ENCODE peak calls at places on chromosomes 1 and 21, in eight cellular contexts. One of them, this sample, is unnamed.

GRCh38 chr1:186741640-186742039 is 61.4 kb upstream of the PTGS2 start:
- DNase-seq in fibroblast of lung: no peak
- DNase-seq in mucosa of descending colon: no peak
- DNase-seq in hepatocyte: no peak
- DNase-seq in astrocyte of the cerebellum: no peak
- DNase-seq in cardiac muscle cell: no peak
- DNase-seq in tibial artery: no peak
- DNase-seq in A549: no peak
- DNase-seq in this sample: no peak

GRCh38 chr1:175234639-175235038 is 42.1 kb upstream of the KIAA0040 start:
- DNase-seq in fibroblast of lung: no peak
- DNase-seq in mucosa of descending colon: no peak
- DNase-seq in hepatocyte: peak
- DNase-seq in astrocyte of the cerebellum: no peak
- DNase-seq in cardiac muscle cell: no peak
- DNase-seq in tibial artery: no peak
- DNase-seq in A549: no peak
- DNase-seq in this sample: no peak

GRCh38 chr1:38463074-38463473 is 396.5 kb downstream of the RRAGC start:
- DNase-seq in fibroblast of lung: no peak
- DNase-seq in mucosa of descending colon: no peak
- DNase-seq in hepatocyte: no peak
- DNase-seq in astrocyte of the cerebellum: no peak
- DNase-seq in cardiac muscle cell: no peak
- DNase-seq in tibial artery: no peak
- DNase-seq in A549: no peak
- DNase-seq in this sample: no peak

GRCh38 chr1:201842472-201843020 is 13.6 kb downstream of the IPO9 start:
- DNase-seq in fibroblast of lung: no peak
- DNase-seq in mucosa of descending colon: no peak
- DNase-seq in hepatocyte: no peak
- DNase-seq in astrocyte of the cerebellum: no peak
- DNase-seq in cardiac muscle cell: no peak
- DNase-seq in tibial artery: no peak
- DNase-seq in A549: no peak
- DNase-seq in this sample: no peak

GRCh38 chr1:22700121-22700520 is 10.5 kb upstream of the EPHB2 start:
- DNase-seq in fibroblast of lung: no peak
- DNase-seq in mucosa of descending colon: peak
- DNase-seq in hepatocyte: no peak
- DNase-seq in astrocyte of the cerebellum: no peak
- DNase-seq in cardiac muscle cell: no peak
- DNase-seq in tibial artery: no peak
- DNase-seq in A549: no peak
- DNase-seq in this sample: no peak

GRCh38 chr21:29187939-29188338 is 57.5 kb downstream of the MAP3K7CL start:
- DNase-seq in fibroblast of lung: peak
- DNase-seq in mucosa of descending colon: no peak
- DNase-seq in hepatocyte: no peak
- DNase-seq in astrocyte of the cerebellum: peak
- DNase-seq in cardiac muscle cell: no peak
- DNase-seq in tibial artery: no peak
- DNase-seq in A549: no peak
- DNase-seq in this sample: no peak

GRCh38 chr21:18468775-18469174 is 65.2 kb upstream of the TMPRSS15 start:
- DNase-seq in fibroblast of lung: peak
- DNase-seq in mucosa of descending colon: no peak
- DNase-seq in hepatocyte: peak
- DNase-seq in astrocyte of the cerebellum: no peak
- DNase-seq in cardiac muscle cell: no peak
- DNase-seq in tibial artery: no peak
- DNase-seq in A549: no peak
- DNase-seq in this sample: no peak

GRCh38 chr1:111372336-111372965 is 55.1 kb downstream of the OVGP1 start:
- DNase-seq in fibroblast of lung: no peak
- DNase-seq in mucosa of descending colon: no peak
- DNase-seq in hepatocyte: peak
- DNase-seq in astrocyte of the cerebellum: no peak
- DNase-seq in cardiac muscle cell: no peak
- DNase-seq in tibial artery: no peak
- DNase-seq in A549: no peak
- DNase-seq in this sample: no peak

GRCh38 chr1:106268070-106268469 is 788.4 kb upstream of the PRMT6 start:
- DNase-seq in fibroblast of lung: no peak
- DNase-seq in mucosa of descending colon: no peak
- DNase-seq in hepatocyte: peak
- DNase-seq in astrocyte of the cerebellum: no peak
- DNase-seq in cardiac muscle cell: peak
- DNase-seq in tibial artery: no peak
- DNase-seq in A549: no peak
- DNase-seq in this sample: no peak

GRCh38 chr1:84763912-84764675 is 73.8 kb upstream of the SSX2IP start:
- DNase-seq in fibroblast of lung: no peak
- DNase-seq in mucosa of descending colon: no peak
- DNase-seq in hepatocyte: no peak
- DNase-seq in astrocyte of the cerebellum: no peak
- DNase-seq in cardiac muscle cell: no peak
- DNase-seq in tibial artery: no peak
- DNase-seq in A549: no peak
- DNase-seq in this sample: no peak

GRCh38 chr21:14879458-14879857 is 185.3 kb downstream of the NRIP1 start:
- DNase-seq in fibroblast of lung: no peak
- DNase-seq in mucosa of descending colon: no peak
- DNase-seq in hepatocyte: no peak
- DNase-seq in astrocyte of the cerebellum: no peak
- DNase-seq in cardiac muscle cell: no peak
- DNase-seq in tibial artery: no peak
- DNase-seq in A549: no peak
- DNase-seq in this sample: no peak

GRCh38 chr1:9075023-9075422 is 5.6 kb upstream of the SLC2A5 start:
- DNase-seq in fibroblast of lung: no peak
- DNase-seq in mucosa of descending colon: no peak
- DNase-seq in hepatocyte: no peak
- DNase-seq in astrocyte of the cerebellum: no peak
- DNase-seq in cardiac muscle cell: no peak
- DNase-seq in tibial artery: no peak
- DNase-seq in A549: no peak
- DNase-seq in this sample: no peak

GRCh38 chr21:41699311-41699710 is 67.5 kb downstream of the RIPK4 start:
- DNase-seq in fibroblast of lung: no peak
- DNase-seq in mucosa of descending colon: no peak
- DNase-seq in hepatocyte: no peak
- DNase-seq in astrocyte of the cerebellum: no peak
- DNase-seq in cardiac muscle cell: no peak
- DNase-seq in tibial artery: no peak
- DNase-seq in A549: no peak
- DNase-seq in this sample: no peak

GRCh38 chr1:27430903-27431653 is 38.7 kb downstream of the GPR3 start:
- DNase-seq in fibroblast of lung: peak
- DNase-seq in mucosa of descending colon: no peak
- DNase-seq in hepatocyte: no peak
- DNase-seq in astrocyte of the cerebellum: peak
- DNase-seq in cardiac muscle cell: no peak
- DNase-seq in tibial artery: peak
- DNase-seq in A549: no peak
- DNase-seq in this sample: no peak

GRCh38 chr1:106515375-106515774 is 541.1 kb upstream of the PRMT6 start:
- DNase-seq in fibroblast of lung: no peak
- DNase-seq in mucosa of descending colon: no peak
- DNase-seq in hepatocyte: no peak
- DNase-seq in astrocyte of the cerebellum: no peak
- DNase-seq in cardiac muscle cell: no peak
- DNase-seq in tibial artery: no peak
- DNase-seq in A549: no peak
- DNase-seq in this sample: no peak

GRCh38 chr21:28485301-28486022 is 507.2 kb downstream of the LTN1 start:
- DNase-seq in fibroblast of lung: peak
- DNase-seq in mucosa of descending colon: no peak
- DNase-seq in hepatocyte: no peak
- DNase-seq in astrocyte of the cerebellum: peak
- DNase-seq in cardiac muscle cell: no peak
- DNase-seq in tibial artery: no peak
- DNase-seq in A549: no peak
- DNase-seq in this sample: peak

GRCh38 chr1:179745131-179745611 is 2.1 kb downstream of the FAM163A start:
- DNase-seq in fibroblast of lung: no peak
- DNase-seq in mucosa of descending colon: no peak
- DNase-seq in hepatocyte: peak
- DNase-seq in astrocyte of the cerebellum: no peak
- DNase-seq in cardiac muscle cell: no peak
- DNase-seq in tibial artery: no peak
- DNase-seq in A549: no peak
- DNase-seq in this sample: no peak

GRCh38 chr21:26966978-26967913 is at the start of gene ADAMTS5:
- DNase-seq in fibroblast of lung: peak
- DNase-seq in mucosa of descending colon: peak
- DNase-seq in hepatocyte: peak
- DNase-seq in astrocyte of the cerebellum: no peak
- DNase-seq in cardiac muscle cell: peak
- DNase-seq in tibial artery: peak
- DNase-seq in A549: no peak
- DNase-seq in this sample: no peak

GRCh38 chr1:186194107-186194756 is 180.8 kb downstream of the TPR start:
- DNase-seq in fibroblast of lung: no peak
- DNase-seq in mucosa of descending colon: no peak
- DNase-seq in hepatocyte: no peak
- DNase-seq in astrocyte of the cerebellum: no peak
- DNase-seq in cardiac muscle cell: no peak
- DNase-seq in tibial artery: no peak
- DNase-seq in A549: no peak
- DNase-seq in this sample: no peak

GRCh38 chr1:156502749-156503671 is 2.4 kb upstream of the MEF2D start:
- DNase-seq in fibroblast of lung: peak
- DNase-seq in mucosa of descending colon: peak
- DNase-seq in hepatocyte: peak
- DNase-seq in astrocyte of the cerebellum: peak
- DNase-seq in cardiac muscle cell: peak
- DNase-seq in tibial artery: peak
- DNase-seq in A549: peak
- DNase-seq in this sample: peak

GRCh38 chr1:118247593-118247992 is 62.6 kb upstream of the SPAG17 start:
- DNase-seq in fibroblast of lung: peak
- DNase-seq in mucosa of descending colon: no peak
- DNase-seq in hepatocyte: no peak
- DNase-seq in astrocyte of the cerebellum: no peak
- DNase-seq in cardiac muscle cell: peak
- DNase-seq in tibial artery: no peak
- DNase-seq in A549: peak
- DNase-seq in this sample: no peak
- TF ChIP-seq CTCF in fibroblast of lung: peak
- TF ChIP-seq CTCF in mucosa of descending colon: no peak
- TF ChIP-seq CTCF in hepatocyte: peak
- TF ChIP-seq CTCF in astrocyte of the cerebellum: peak
- TF ChIP-seq CTCF in cardiac muscle cell: peak
- TF ChIP-seq CTCF in tibial artery: no peak
- TF ChIP-seq CTCF in A549: no peak
- TF ChIP-seq CTCF in this sample: peak

GRCh38 chr1:153049211-153049610 is 8.1 kb downstream of the SPRR2A start:
- DNase-seq in fibroblast of lung: no peak
- DNase-seq in mucosa of descending colon: no peak
- DNase-seq in hepatocyte: no peak
- DNase-seq in astrocyte of the cerebellum: no peak
- DNase-seq in cardiac muscle cell: no peak
- DNase-seq in tibial artery: no peak
- DNase-seq in A549: no peak
- DNase-seq in this sample: no peak
- H3K4me3 ChIP-seq in fibroblast of lung: no peak
- H3K4me3 ChIP-seq in mucosa of descending colon: no peak
- H3K4me3 ChIP-seq in hepatocyte: no peak
- H3K4me3 ChIP-seq in astrocyte of the cerebellum: no peak
- H3K4me3 ChIP-seq in cardiac muscle cell: no peak
- H3K4me3 ChIP-seq in tibial artery: no peak
- H3K4me3 ChIP-seq in A549: no peak
- H3K4me3 ChIP-seq in this sample: no peak

GRCh38 chr21:34152500-34152899 is 79.1 kb downstream of the MRPS6 start:
- DNase-seq in fibroblast of lung: no peak
- DNase-seq in mucosa of descending colon: no peak
- DNase-seq in hepatocyte: no peak
- DNase-seq in astrocyte of the cerebellum: no peak
- DNase-seq in cardiac muscle cell: no peak
- DNase-seq in tibial artery: no peak
- DNase-seq in A549: no peak
- DNase-seq in this sample: no peak
- TF ChIP-seq CTCF in fibroblast of lung: no peak
- TF ChIP-seq CTCF in mucosa of descending colon: no peak
- TF ChIP-seq CTCF in hepatocyte: no peak
- TF ChIP-seq CTCF in astrocyte of the cerebellum: no peak
- TF ChIP-seq CTCF in cardiac muscle cell: no peak
- TF ChIP-seq CTCF in tibial artery: no peak
- TF ChIP-seq CTCF in A549: no peak
- TF ChIP-seq CTCF in this sample: no peak

GRCh38 chr1:232556336-232556735 is 73.6 kb downstream of the SIPA1L2 start:
- DNase-seq in fibroblast of lung: no peak
- DNase-seq in mucosa of descending colon: no peak
- DNase-seq in hepatocyte: no peak
- DNase-seq in astrocyte of the cerebellum: no peak
- DNase-seq in cardiac muscle cell: no peak
- DNase-seq in tibial artery: no peak
- DNase-seq in A549: no peak
- DNase-seq in this sample: no peak

GRCh38 chr1:232554431-232554830 is 75.5 kb downstream of the SIPA1L2 start:
- DNase-seq in fibroblast of lung: peak
- DNase-seq in mucosa of descending colon: no peak
- DNase-seq in hepatocyte: no peak
- DNase-seq in astrocyte of the cerebellum: no peak
- DNase-seq in cardiac muscle cell: no peak
- DNase-seq in tibial artery: no peak
- DNase-seq in A549: no peak
- DNase-seq in this sample: no peak

GRCh38 chr1:232553809-232554208 is 76.1 kb downstream of the SIPA1L2 start:
- DNase-seq in fibroblast of lung: peak
- DNase-seq in mucosa of descending colon: no peak
- DNase-seq in hepatocyte: no peak
- DNase-seq in astrocyte of the cerebellum: no peak
- DNase-seq in cardiac muscle cell: no peak
- DNase-seq in tibial artery: no peak
- DNase-seq in A549: no peak
- DNase-seq in this sample: no peak

GRCh38 chr1:232557096-232557495 is 72.8 kb downstream of the SIPA1L2 start:
- DNase-seq in fibroblast of lung: no peak
- DNase-seq in mucosa of descending colon: no peak
- DNase-seq in hepatocyte: no peak
- DNase-seq in astrocyte of the cerebellum: no peak
- DNase-seq in cardiac muscle cell: no peak
- DNase-seq in tibial artery: no peak
- DNase-seq in A549: no peak
- DNase-seq in this sample: no peak

DNA sequence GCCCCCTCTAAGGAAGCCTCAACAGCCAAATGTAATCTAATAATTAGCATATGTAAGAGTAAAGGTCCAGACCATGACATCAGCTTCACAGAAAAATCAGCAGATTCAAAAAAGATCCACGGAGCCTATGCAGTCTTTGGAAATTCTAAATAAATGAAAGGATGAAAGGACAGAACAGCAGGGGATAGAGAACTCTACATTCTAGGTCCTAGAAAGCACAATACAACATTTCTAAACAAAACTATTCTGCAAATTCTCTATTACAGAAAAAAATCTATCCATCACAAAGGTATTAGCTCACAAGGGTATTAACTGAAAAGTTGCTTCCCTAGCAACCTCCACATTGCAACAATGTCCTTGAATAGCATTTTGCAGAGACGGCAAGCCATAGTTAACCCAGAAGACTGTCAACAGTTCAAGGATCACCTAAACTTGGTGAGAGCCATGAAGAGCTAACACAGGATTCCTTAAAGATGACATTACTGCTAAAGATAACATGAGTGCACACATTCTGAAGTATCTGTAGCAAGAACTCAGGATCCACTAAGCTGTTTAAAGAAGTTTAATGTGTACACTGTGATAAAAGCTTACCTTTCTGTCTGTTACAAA is 74.2 kb downstream of the SIPA1L2 start:
- DNase-seq in fibroblast of lung: no peak
- DNase-seq in mucosa of descending colon: no peak
- DNase-seq in hepatocyte: peak
- DNase-seq in astrocyte of the cerebellum: no peak
- DNase-seq in cardiac muscle cell: peak
- DNase-seq in tibial artery: no peak
- DNase-seq in A549: no peak
- DNase-seq in this sample: no peak
- H3K4me3 ChIP-seq in fibroblast of lung: no peak
- H3K4me3 ChIP-seq in mucosa of descending colon: no peak
- H3K4me3 ChIP-seq in hepatocyte: no peak
- H3K4me3 ChIP-seq in astrocyte of the cerebellum: no peak
- H3K4me3 ChIP-seq in cardiac muscle cell: no peak
- H3K4me3 ChIP-seq in tibial artery: no peak
- H3K4me3 ChIP-seq in A549: no peak
- H3K4me3 ChIP-seq in this sample: no peak

This sample was measured in retinal pigment epithelial cell.